ENCODE peak calls at places on chromosomes 7 and 10, in nine cellular contexts. D is adrenal gland, G is substantia nigra, O is ELF-1, F is NCI-H2081 treated with DMSO at 0.1 percent for 48 hours, R is neural progenitor cell, M is gastrocnemius medialis, H is neural crest cell, B is DMS153. E is an unnamed sample.
A peak's percentile ranks its signal among the peaks of the same experiment; 100 is the strongest.

GRCh38 chr7:92343719-92344118 is 97.9 kb downstream of the ANKIB1 start:
- DNase-seq in F (no peak), R (no peak), H (no peak), O (no peak), B (no peak), D (no peak), M (no peak), G (no peak), E (no peak)

GRCh38 chr10:114312585-114312984 is 73.5 kb downstream of the VWA2 start:
- DNase-seq in D (no peak), H (no peak), B (no peak), F (no peak), R (no peak), G (no peak), M (no peak), O (no peak), E (no peak)

GRCh38 chr10:119483001-119483400 is 59.5 kb downstream of the RGS10 start:
- DNase-seq in M (no peak), H (no peak), F (no peak), D (no peak), G (no peak), O (no peak), B (no peak), R (no peak), E (no peak)

GRCh38 chr10:119538632-119539358 is 3.7 kb downstream of the RGS10 start:
- DNase-seq in R (no peak), O (no peak), B (no peak), M (no peak), F (no peak), H (no peak), G (no peak), D (no peak), E (no peak)

GRCh38 chr7:945147-945555 is 9.3 kb downstream of the ADAP1 start:
- DNase-seq in H (no peak), M (no peak), R (no peak), G (no peak), B (no peak), F (no peak), O (no peak), D (no peak), E (no peak)

GRCh38 chr7:101133621-101134398 is 6.9 kb downstream of the SERPINE1 start:
- DNase-seq in R (no peak), O (no peak), B (no peak), H (no peak), D (no peak), F (no peak), G (no peak), M (no peak), E (no peak)

GRCh38 chr7:40546616-40547501 is 412.1 kb downstream of the SUGCT start:
- DNase-seq in B (no peak), H (no peak), O (no peak), F (no peak), M (no peak), G (no peak), D (no peak), R (no peak), E (no peak)

GRCh38 chr10:128814024-128814423 is 653.0 kb upstream of the MGMT start:
- DNase-seq in F (no peak), O (no peak), D (no peak), G (no peak), R (no peak), B (no peak), H (no peak), M (no peak), E (no peak)

GRCh38 chr10:71577345-71577744 is 142.2 kb downstream of the C10orf105 start:
- DNase-seq in M (no peak), H (no peak), O (no peak), D (no peak), R (no peak), F (no peak), B (no peak), G (no peak), E (no peak)

GRCh38 chr10:76547352-76547972 is 1090.1 kb downstream of the KCNMA1 start:
- DNase-seq in M (peak; percentile 69), O (peak; percentile 72), H (peak; percentile 92), B (peak; percentile 65), G (peak; percentile 4), D (peak; percentile 88), F (peak; percentile 50), R (peak; percentile 89), E (no peak)

GRCh38 chr7:70419816-70420215 is 712.1 kb upstream of the GALNT17 start:
- DNase-seq in H (no peak), F (no peak), B (no peak), D (no peak), M (no peak), G (no peak), R (peak; percentile 59), O (peak; percentile 62), E (no peak)

GRCh38 chr7:45980973-45981372 is 59.9 kb upstream of the IGFBP3 start:
- DNase-seq in G (no peak), O (no peak), M (no peak), D (no peak), F (no peak), H (no peak), B (no peak), R (no peak), E (no peak)

GRCh38 chr7:117251687-117252086 is 71.2 kb downstream of the WNT2 start:
- DNase-seq in O (peak; percentile 6), R (no peak), F (no peak), D (no peak), H (no peak), M (no peak), G (no peak), B (no peak), E (no peak)

GRCh38 chr10:71970331-71970730 is 6.1 kb downstream of the CHST3 start:
- DNase-seq in D (no peak), B (no peak), G (no peak), M (peak; percentile 64), F (no peak), O (peak; percentile 73), R (peak; percentile 78), H (no peak), E (no peak)

GRCh38 chr10:50395279-50395678 is 144.0 kb upstream of the ASAH2 start:
- DNase-seq in O (no peak), M (peak; percentile 36), D (peak; percentile 65), B (no peak), F (no peak), H (no peak), R (no peak), G (no peak), E (peak; percentile 68)

GRCh38 chr7:117775826-117776623 is 97.2 kb downstream of the CTTNBP2 start:
- DNase-seq in F (no peak), R (no peak), M (no peak), O (no peak), B (no peak), D (no peak), H (no peak), G (no peak), E (no peak)

GRCh38 chr10:126224967-126225671 is 163.2 kb downstream of the ADAM12 start:
- DNase-seq in D (no peak), F (no peak), H (no peak), G (no peak), R (peak; percentile 20), M (no peak), B (no peak), O (no peak), E (no peak)

GRCh38 chr7:139774376-139774775 is 3.4 kb downstream of the HIPK2 start:
- DNase-seq in O (no peak), M (no peak), G (no peak), F (no peak), H (no peak), R (no peak), B (no peak), D (no peak), E (no peak)

GRCh38 chr10:78977761-78978305 is 90.9 kb upstream of the ZMIZ1 start:
- DNase-seq in F (no peak), R (no peak), O (no peak), M (peak; percentile 83), D (peak; percentile 98), H (no peak), B (no peak), G (no peak), E (no peak)

GRCh38 chr10:77163670-77164348 is 473.8 kb downstream of the KCNMA1 start:
- DNase-seq in B (no peak), H (no peak), M (peak; percentile 76), D (peak; percentile 85), F (no peak), R (no peak), O (peak; percentile 70), G (no peak), E (peak; percentile 29)

GRCh38 chr10:68684413-68684812 is 36.6 kb upstream of the CCAR1 start:
- DNase-seq in H (no peak), M (no peak), D (no peak), B (no peak), O (no peak), F (no peak), R (no peak), G (no peak), E (no peak)

GRCh38 chr7:98869001-98869373 is 827 bp downstream of the TMEM130 start:
- DNase-seq in M (no peak), R (no peak), F (no peak), G (no peak), B (no peak), H (no peak), O (no peak), D (no peak), E (no peak)

GRCh38 chr7:65910237-65910636 is 37.4 kb downstream of the VKORC1L1 start:
- DNase-seq in G (no peak), F (no peak), R (no peak), O (no peak), H (no peak), M (no peak), B (no peak), D (no peak), E (no peak)

GRCh38 chr7:74365320-74366022 is 76.3 kb downstream of the CLIP2 start:
- DNase-seq in D (peak; percentile 79), G (peak; percentile 50), H (peak; percentile 70), O (peak; percentile 97), M (peak; percentile 29), R (peak; percentile 95), B (no peak), F (no peak), E (no peak)

GRCh38 chr7:102220229-102220850 is 66.3 kb upstream of the SH2B2 start:
- DNase-seq in F (no peak), M (no peak), B (no peak), D (no peak), O (peak; percentile 22), H (no peak), R (peak; percentile 26), G (no peak), E (no peak)

GRCh38 chr10:114499630-114500190 is 95.4 kb upstream of the AFAP1L2 start:
- DNase-seq in G (no peak), F (no peak), D (no peak), B (peak; percentile 93), H (no peak), M (no peak), R (no peak), O (no peak), E (no peak)

GRCh38 chr7:24401628-24402593 is 117.9 kb downstream of the NPY start:
- DNase-seq in G (no peak), F (no peak), O (peak; percentile 53), R (no peak), M (no peak), H (no peak), D (no peak), B (peak; percentile 41), E (no peak)

GRCh38 chr10:60230892-60231291 is 158.8 kb downstream of the ANK3 start:
- DNase-seq in R (no peak), B (no peak), D (no peak), F (no peak), M (no peak), H (no peak), O (no peak), G (no peak), E (no peak)

GRCh38 chr7:108147031-108147563 is 16.9 kb upstream of the LAMB4 start:
- DNase-seq in R (no peak), F (peak; percentile 26), B (no peak), M (no peak), O (peak; percentile 34), D (no peak), H (no peak), G (no peak), E (no peak)

GRCh38 chr10:109062371-109062770 is 860.9 kb downstream of the XPNPEP1 start:
- DNase-seq in H (no peak), M (no peak), B (no peak), O (no peak), F (no peak), D (no peak), R (no peak), G (no peak), E (no peak)

GRCh38 chr10:78894841-78895195 is 173.9 kb upstream of the ZMIZ1 start:
- DNase-seq in R (no peak), F (no peak), G (no peak), O (no peak), H (no peak), D (no peak), B (peak; percentile 13), M (no peak), E (no peak)

E was measured in ascending aorta.